ENCODE peak calls at places on chromosomes 13 and 19, in ten cellular contexts. V is retinal pigment epithelial cell, P is left ventricle myocardium inferior, J is astrocyte of the cerebellum, M is breast epithelium, E is dorsolateral prefrontal cortex, N is hepatocyte, K is pancreas, Y is A673, F is cardiac muscle cell. I is an unnamed sample.

GRCh38 chr19:13104848-13105646 is 2.4 kb upstream of the LYL1 start:
- DNase-seq in V (no peak), P (no peak), J (no peak), M (no peak), E (no peak), N (no peak), K (no peak), Y (no peak), F (no peak), I (no peak)

GRCh38 chr13:102597029-102598015 is 536 bp downstream of the TPP2 start:
- DNase-seq in V (no peak), P (peak), J (peak), M (no peak), E (no peak), N (peak), K (peak), Y (peak), F (peak), I (no peak)

GRCh38 chr19:43639507-43640423 is at the start of gene CADM4:
- DNase-seq in V (no peak), P (peak), J (no peak), M (peak), E (no peak), N (peak), K (peak), Y (peak), F (peak), I (no peak)

GRCh38 chr13:41457589-41458186 is 338 bp downstream of the RGCC start:
- DNase-seq in V (no peak), P (peak), J (no peak), M (no peak), E (no peak), N (peak), K (peak), Y (no peak), F (no peak), I (no peak)

GRCh38 chr13:40503966-40504591 is 162.4 kb downstream of the FOXO1 start:
- DNase-seq in V (no peak), P (no peak), J (peak), M (peak), E (no peak), N (peak), K (no peak), Y (no peak), F (no peak), I (peak)

GRCh38 chr19:45323671-45324081 is 1.0 kb upstream of the CKM start:
- DNase-seq in V (no peak), P (peak), J (no peak), M (no peak), E (no peak), N (peak), K (no peak), Y (no peak), F (peak), I (no peak)

GRCh38 chr19:18086590-18087138 is at the start of gene IL12RB1:
- DNase-seq in V (no peak), P (no peak), J (no peak), M (no peak), E (no peak), N (no peak), K (no peak), Y (no peak), F (no peak), I (no peak)

GRCh38 chr13:84571264-84571663 is 689.0 kb upstream of the SLITRK1 start:
- DNase-seq in V (no peak), P (no peak), J (no peak), M (no peak), E (no peak), N (no peak), K (no peak), Y (peak), F (no peak), I (no peak)

GRCh38 chr13:29465741-29466293 is 129.7 kb downstream of the SLC7A1 start:
- DNase-seq in V (no peak), P (peak), J (peak), M (peak), E (no peak), N (peak), K (peak), Y (no peak), F (peak), I (peak)

GRCh38 chr19:35501684-35502083 is 11.4 kb upstream of the KRTDAP start:
- DNase-seq in V (no peak), P (no peak), J (no peak), M (no peak), E (no peak), N (peak), K (no peak), Y (no peak), F (no peak), I (no peak)

GRCh38 chr19:1745589-1746031 is 7.7 kb upstream of the ONECUT3 start:
- DNase-seq in V (no peak), P (no peak), J (no peak), M (no peak), E (no peak), N (no peak), K (no peak), Y (peak), F (no peak), I (no peak)

GRCh38 chr13:61170791-61171330 is 244.8 kb downstream of the PCDH20 start:
- DNase-seq in V (no peak), P (peak), J (no peak), M (no peak), E (peak), N (no peak), K (no peak), Y (peak), F (no peak), I (no peak)

GRCh38 chr19:55179570-55180484 is at the start of gene SYT5:
- DNase-seq in V (no peak), P (peak), J (no peak), M (no peak), E (no peak), N (peak), K (peak), Y (peak), F (peak), I (no peak)

GRCh38 chr13:107138468-107138867 is 570.5 kb upstream of the ARGLU1 start:
- DNase-seq in V (no peak), P (no peak), J (no peak), M (no peak), E (no peak), N (no peak), K (no peak), Y (no peak), F (no peak), I (no peak)

GRCh38 chr13:107141767-107142166 is 573.8 kb upstream of the ARGLU1 start:
- DNase-seq in V (no peak), P (no peak), J (no peak), M (no peak), E (no peak), N (no peak), K (no peak), Y (no peak), F (no peak), I (no peak)

GRCh38 chr13:107138987-107139386 is 571.0 kb upstream of the ARGLU1 start:
- DNase-seq in V (no peak), P (no peak), J (no peak), M (no peak), E (no peak), N (no peak), K (no peak), Y (no peak), F (no peak), I (no peak)

DNA sequence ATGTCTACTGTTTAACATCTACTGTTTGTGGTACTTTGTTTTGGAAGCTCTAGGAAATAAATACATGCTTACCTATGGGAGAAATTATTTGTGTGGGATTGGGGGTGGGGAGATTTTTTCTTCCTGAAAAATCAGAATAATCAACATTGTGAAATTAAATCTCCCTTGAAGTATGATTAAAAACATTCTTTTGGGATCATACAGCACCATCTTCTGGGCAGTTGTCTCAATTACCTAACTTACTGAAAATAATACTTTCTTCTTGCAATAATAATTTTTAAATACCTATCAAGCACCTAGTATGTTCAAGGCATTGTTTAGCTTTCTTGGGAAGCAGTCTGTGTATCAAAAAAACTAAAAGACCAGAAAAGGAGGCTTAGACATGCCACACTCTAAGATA is 576.5 kb upstream of the ARGLU1 start:
- DNase-seq in V (no peak), P (no peak), J (peak), M (no peak), E (no peak), N (no peak), K (no peak), Y (no peak), F (no peak), I (no peak)
- TF ChIP-seq CTCF in V (peak), P (peak), J (no peak), M (no peak), E (peak), N (peak), K (no peak), Y (peak), F (no peak), I (no peak)

GRCh38 chr19:19599190-19599535 is 19.3 kb downstream of the PBX4 start:
- DNase-seq in V (no peak), P (no peak), J (no peak), M (no peak), E (no peak), N (no peak), K (no peak), Y (no peak), F (no peak), I (no peak)
- H3K4me3 ChIP-seq in V (no peak), P (no peak), J (no peak), M (no peak), E (no peak), N (no peak), K (no peak), Y (no peak), F (no peak), I (no peak)

DNA sequence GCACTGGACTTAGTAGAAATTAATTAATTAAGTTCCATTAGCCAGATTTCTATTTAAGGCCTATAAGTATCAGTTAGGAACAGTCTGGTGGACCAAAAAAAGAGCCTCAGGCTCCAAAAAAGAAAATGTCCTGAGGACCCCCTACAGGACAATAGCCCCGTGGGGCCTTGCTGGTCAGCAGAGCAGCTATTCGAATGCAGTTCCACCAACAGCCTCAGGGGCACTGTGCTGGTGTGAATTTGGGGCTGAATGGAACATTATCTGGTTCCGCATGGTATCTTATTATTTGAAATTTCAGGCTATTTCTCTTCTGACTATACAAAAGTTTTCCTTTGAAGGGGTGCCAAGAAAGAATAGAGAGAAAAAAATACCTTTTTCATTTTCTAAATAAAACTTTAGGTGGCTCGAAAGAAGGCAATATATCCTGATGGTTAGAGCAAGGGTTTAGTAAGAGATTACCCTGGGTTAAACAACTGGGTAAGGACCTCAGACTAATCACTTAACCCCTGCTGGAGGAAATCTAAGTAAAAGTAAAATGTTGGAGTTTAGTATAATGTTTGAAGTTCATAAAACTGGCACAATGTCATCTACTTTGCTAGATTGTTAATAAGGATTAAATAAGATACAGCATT is 147.2 kb downstream of the MIPEP start:
- DNase-seq in V (no peak), P (no peak), J (no peak), M (no peak), E (no peak), N (no peak), K (no peak), Y (peak), F (no peak), I (no peak)
- TF ChIP-seq CTCF in V (peak), P (peak), J (peak), M (no peak), E (no peak), N (peak), K (peak), Y (peak), F (peak), I (peak)

GRCh38 chr13:32964987-32965386 is 51.2 kb upstream of the KL start:
- DNase-seq in V (no peak), P (no peak), J (no peak), M (no peak), E (no peak), N (no peak), K (no peak), Y (no peak), F (no peak), I (no peak)

GRCh38 chr13:32969516-32969941 is 46.7 kb upstream of the KL start:
- DNase-seq in V (no peak), P (no peak), J (no peak), M (no peak), E (no peak), N (peak), K (no peak), Y (peak), F (no peak), I (peak)
- H3K4me3 ChIP-seq in V (no peak), P (peak), J (no peak), M (peak), E (no peak), N (no peak), K (no peak), Y (no peak), F (no peak), I (peak)

DNA sequence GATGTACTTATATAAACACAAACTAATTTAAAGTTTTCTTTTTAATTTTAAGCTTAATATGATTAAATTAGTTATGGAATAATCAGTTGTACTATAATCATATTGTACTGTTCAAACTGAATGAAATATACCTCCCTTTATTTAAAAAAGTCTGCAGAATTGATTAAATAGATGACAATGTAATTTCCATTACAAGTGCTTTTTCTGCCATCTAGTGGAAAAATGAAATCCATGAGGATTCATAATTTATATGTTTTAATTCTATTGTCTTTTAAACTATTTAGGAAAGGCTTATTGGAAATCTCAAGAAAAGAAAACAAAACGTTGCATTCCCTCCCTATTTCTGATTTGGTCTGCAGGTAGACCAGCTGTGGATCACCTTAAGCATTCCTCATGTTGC is 30.8 kb downstream of the MZT1 start:
- DNase-seq in V (no peak), P (no peak), J (peak), M (no peak), E (no peak), N (no peak), K (no peak), Y (peak), F (no peak), I (no peak)
- TF ChIP-seq CTCF in V (peak), P (peak), J (no peak), M (no peak), E (peak), N (peak), K (peak), Y (peak), F (peak), I (peak)

GRCh38 chr13:77616027-77616426 is 80.5 kb downstream of the SCEL start:
- DNase-seq in V (no peak), P (no peak), J (no peak), M (no peak), E (no peak), N (no peak), K (no peak), Y (no peak), F (no peak), I (no peak)
- H3K4me3 ChIP-seq in V (no peak), P (no peak), J (no peak), M (no peak), E (no peak), N (no peak), K (no peak), Y (no peak), F (no peak), I (no peak)

GRCh38 chr19:32336259-32337111 is 8.9 kb upstream of the ZNF507 start:
- DNase-seq in V (peak), P (peak), J (no peak), M (no peak), E (no peak), N (peak), K (no peak), Y (peak), F (peak), I (no peak)
- TF ChIP-seq CTCF in V (no peak), P (no peak), J (no peak), M (no peak), E (peak), N (peak), K (no peak), Y (peak), F (peak), I (peak)